ENCODE peak calls at places on chromosomes 13 and 19, in four cellular contexts. J is activated CD4-positive, alpha-beta T cell treated with anti-CD3 and anti-CD28 coated beads, Interleukin-2, amount 10 ng/mL, durations not matched to agents 7 days and 5 days; C is Peyer's patch; X is cerebellum. V is an unnamed sample.

GRCh38 chr13:32650705-32651311 is 64.6 kb downstream of the PDS5B start:
- DNase-seq in X (peak; percentile 23), J (peak; percentile 64), C (no peak), V (no peak)

GRCh38 chr19:49020931-49021895 is 2.9 kb downstream of the CGB3 start:
- DNase-seq in J (no peak), C (no peak), X (no peak), V (no peak)

GRCh38 chr19:16216744-16217670 is 19.3 kb downstream of the AP1M1 start:
- DNase-seq in X (peak; percentile 39), J (no peak), C (no peak), V (no peak)

GRCh38 chr19:41887711-41888382 is 4.9 kb downstream of the ARHGEF1 start:
- DNase-seq in C (peak; percentile 71), X (no peak), J (peak; percentile 83), V (no peak)

GRCh38 chr19:45767410-45767880 is 1.6 kb downstream of the SIX5 start:
- DNase-seq in X (no peak), C (peak; percentile 72), J (no peak), V (peak; percentile 82)

GRCh38 chr13:31322025-31322424 is 122.2 kb downstream of the B3GLCT start:
- DNase-seq in X (no peak), J (no peak), C (no peak), V (peak; percentile 63)

GRCh38 chr13:81683526-81683925 is 1342.6 kb upstream of the SPRY2 start:
- DNase-seq in J (no peak), X (no peak), C (no peak), V (no peak)

GRCh38 chr19:39145180-39145953 is 19.8 kb downstream of the PAK4 start:
- DNase-seq in J (no peak), X (no peak), C (no peak), V (peak; percentile 64)

GRCh38 chr13:40109324-40109958 is 454.0 kb downstream of the COG6 start:
- DNase-seq in J (no peak), C (no peak), X (no peak), V (no peak)

GRCh38 chr19:46787331-46788100 is 878 bp downstream of the SLC1A5 start:
- DNase-seq in C (peak; percentile 74), J (peak; percentile 49), X (no peak), V (peak; percentile 83)

GRCh38 chr19:19356901-19357566 is 36.4 kb downstream of the MAU2 start:
- DNase-seq in J (no peak), C (no peak), X (no peak), V (no peak)

GRCh38 chr19:27972291-27973040 is 1240.5 kb downstream of the UQCRFS1 start:
- DNase-seq in X (no peak), C (no peak), J (no peak), V (no peak)

GRCh38 chr13:113453962-113454361 is 674 bp upstream of the ADPRHL1 start:
- DNase-seq in J (no peak), C (no peak), X (no peak), V (no peak)

GRCh38 chr13:107585466-107585865 is 629.9 kb downstream of the LIG4 start:
- DNase-seq in X (peak; percentile 33), C (no peak), J (no peak), V (no peak)

GRCh38 chr19:811511-812048 is 10.2 kb downstream of the PLPPR3 start:
- DNase-seq in C (no peak), J (no peak), X (no peak), V (no peak)

GRCh38 chr19:2540646-2541454 is 64.9 kb downstream of the GADD45B start:
- DNase-seq in J (no peak), X (no peak), C (peak; percentile 81), V (peak; percentile 94)

GRCh38 chr19:15249912-15250634 is 17.8 kb upstream of the EPHX3 start:
- DNase-seq in J (no peak), X (no peak), C (no peak), V (no peak)

GRCh38 chr13:42652642-42653415 is 78.9 kb downstream of the TNFSF11 start:
- DNase-seq in C (no peak), X (no peak), J (no peak), V (no peak)

GRCh38 chr19:19465436-19466070 is 49.8 kb downstream of the TSSK6 start:
- DNase-seq in C (no peak), J (no peak), X (no peak), V (no peak)

GRCh38 chr13:39044536-39044935 is 6.3 kb downstream of the NHLRC3 start:
- DNase-seq in J (no peak), C (no peak), X (no peak), V (no peak)

GRCh38 chr13:80030491-80030890 is 310.4 kb downstream of the SPRY2 start:
- DNase-seq in C (peak; percentile 49), X (no peak), J (no peak), V (no peak)

GRCh38 chr13:48831248-48831647 is 144.5 kb upstream of the FNDC3A start:
- DNase-seq in J (no peak), C (no peak), X (no peak), V (no peak)

GRCh38 chr19:5309438-5310204 is 31.0 kb downstream of the PTPRS start:
- DNase-seq in J (no peak), X (no peak), C (no peak), V (no peak)

GRCh38 chr13:111341886-111342285 is 21.4 kb downstream of the TEX29 start:
- DNase-seq in X (no peak), C (no peak), J (no peak), V (no peak)

GRCh38 chr13:33642374-33643065 is 175.4 kb upstream of the RFC3 start:
- DNase-seq in C (no peak), J (no peak), X (no peak), V (no peak)

GRCh38 chr13:52159159-52159982 is at the start of gene NEK3:
- DNase-seq in J (peak; percentile 66), C (peak; percentile 83), X (peak; percentile 72), V (peak; percentile 85)

GRCh38 chr19:17703823-17704463 is 15.3 kb upstream of the MAP1S start:
- DNase-seq in J (peak; percentile 73), X (no peak), C (peak; percentile 64), V (peak; percentile 79)

GRCh38 chr19:18788782-18789421 is 2.2 kb downstream of the COMP start:
- DNase-seq in J (no peak), X (no peak), C (no peak), V (peak; percentile 49)

GRCh38 chr19:31349160-31349881 is at the start of gene TSHZ3:
- DNase-seq in J (peak; percentile 54), X (peak; percentile 27), C (peak; percentile 64), V (peak; percentile 92)

GRCh38 chr19:14031719-14032480 is at the start of gene IL27RA:
- DNase-seq in C (peak; percentile 72), X (peak; percentile 57), J (peak; percentile 88), V (peak; percentile 86)

GRCh38 chr19:17282488-17283256 is 971 bp downstream of the ANKLE1 start:
- DNase-seq in C (peak; percentile 89), X (peak; percentile 88), J (peak; percentile 79), V (peak; percentile 94)

GRCh38 chr13:110471833-110472162 is 89.7 kb downstream of the RAB20 start:
- DNase-seq in J (no peak), X (no peak), C (no peak), V (no peak)

GRCh38 chr13:50636007-50636704 is 207.3 kb downstream of the DLEU7 start:
- DNase-seq in J (no peak), X (no peak), C (no peak), V (no peak)

GRCh38 chr13:110231348-110232047 is 75.5 kb downstream of the COL4A1 start:
- DNase-seq in J (no peak), C (no peak), X (no peak), V (no peak)

GRCh38 chr13:39822437-39822836 is 167.0 kb downstream of the COG6 start:
- DNase-seq in J (no peak), C (no peak), X (no peak), V (no peak)

GRCh38 chr19:38323276-38323675 is 3.6 kb downstream of the KCNK6 start:
- DNase-seq in C (no peak), X (no peak), J (no peak), V (no peak)

GRCh38 chr19:40674291-40674690 is 16.2 kb downstream of the NUMBL start:
- DNase-seq in X (no peak), C (no peak), J (no peak), V (no peak)

V was measured in Right ventricle myocardium inferior.